ENCODE peak calls at places on chromosomes 12 and 14, in six cellular contexts. I, U, F, A, E and O are unnamed samples.

GRCh38 chr12:54424232-54424631 is 5.2 kb upstream of the ITGA5 start:
- DNase-seq in I (no peak), U (no peak), F (no peak), A (no peak), E (no peak), O (no peak)

GRCh38 chr14:22563987-22564386 is 25.0 kb downstream of the DAD1 start:
- DNase-seq in I (no peak), U (peak), F (no peak), A (no peak), E (no peak), O (no peak)

GRCh38 chr12:104576980-104577925 is 120.5 kb downstream of the CHST11 start:
- DNase-seq in I (no peak), U (no peak), F (peak), A (no peak), E (no peak), O (no peak)

GRCh38 chr12:71551529-71551928 is 111.9 kb downstream of the LGR5 start:
- DNase-seq in I (no peak), U (no peak), F (peak), A (no peak), E (no peak), O (no peak)

GRCh38 chr14:49977126-49977841 is 84.4 kb downstream of the ARF6 start:
- DNase-seq in I (no peak), U (peak), F (no peak), A (no peak), E (no peak), O (no peak)

GRCh38 chr12:19129486-19130223 is at the start of gene PLEKHA5:
- DNase-seq in I (peak), U (peak), F (peak), A (peak), E (peak), O (no peak)

GRCh38 chr14:95327558-95328374 is 8.1 kb upstream of the CLMN start:
- DNase-seq in I (no peak), U (peak), F (no peak), A (no peak), E (no peak), O (peak)

GRCh38 chr14:33839193-33840076 is 111.4 kb downstream of the EGLN3 start:
- DNase-seq in I (peak), U (no peak), F (peak), A (peak), E (peak), O (no peak)

GRCh38 chr12:27280412-27280811 is 36.3 kb downstream of the STK38L start:
- DNase-seq in I (no peak), U (no peak), F (no peak), A (no peak), E (no peak), O (no peak)

GRCh38 chr12:109897029-109897428 is 3.0 kb upstream of the TCHP start:
- DNase-seq in I (no peak), U (no peak), F (no peak), A (no peak), E (no peak), O (no peak)

GRCh38 chr12:14716848-14717444 is 20.5 kb upstream of the GUCY2C start:
- DNase-seq in I (no peak), U (peak), F (peak), A (peak), E (no peak), O (no peak)

GRCh38 chr14:50530358-50530757 is 2.0 kb downstream of the MAP4K5 start:
- DNase-seq in I (no peak), U (no peak), F (peak), A (no peak), E (no peak), O (no peak)

GRCh38 chr12:77220586-77220985 is 155.2 kb upstream of the E2F7 start:
- DNase-seq in I (no peak), U (no peak), F (no peak), A (no peak), E (no peak), O (no peak)

GRCh38 chr14:51472881-51473280 is 178.8 kb upstream of the FRMD6 start:
- DNase-seq in I (no peak), U (no peak), F (no peak), A (no peak), E (no peak), O (no peak)

GRCh38 chr12:101685121-101685520 is 12.3 kb upstream of the CHPT1 start:
- DNase-seq in I (no peak), U (no peak), F (no peak), A (no peak), E (no peak), O (no peak)

GRCh38 chr12:64566882-64567517 is 43.3 kb upstream of the RASSF3 start:
- DNase-seq in I (no peak), U (no peak), F (no peak), A (peak), E (no peak), O (no peak)

GRCh38 chr12:104575442-104575841 is 118.7 kb downstream of the CHST11 start:
- DNase-seq in I (no peak), U (no peak), F (no peak), A (no peak), E (no peak), O (no peak)

GRCh38 chr12:8667280-8667679 is 4.7 kb upstream of the MFAP5 start:
- DNase-seq in I (no peak), U (no peak), F (no peak), A (no peak), E (no peak), O (no peak)

GRCh38 chr12:41293011-41293410 is 104.9 kb downstream of the PDZRN4 start:
- DNase-seq in I (no peak), U (no peak), F (no peak), A (no peak), E (no peak), O (no peak)

GRCh38 chr12:59113831-59114273 is 193.5 kb upstream of the LRIG3 start:
- DNase-seq in I (peak), U (peak), F (peak), A (peak), E (peak), O (no peak)

GRCh38 chr12:121064116-121064515 is 25.1 kb upstream of the OASL start:
- DNase-seq in I (no peak), U (no peak), F (no peak), A (no peak), E (no peak), O (no peak)

GRCh38 chr14:103127356-103127755 is 4.1 kb downstream of the TNFAIP2 start:
- DNase-seq in I (no peak), U (no peak), F (no peak), A (no peak), E (no peak), O (no peak)

GRCh38 chr12:109912790-109913189 is 12.7 kb downstream of the TCHP start:
- DNase-seq in I (no peak), U (no peak), F (no peak), A (no peak), E (no peak), O (no peak)

GRCh38 chr12:128819293-128820144 is 4.2 kb downstream of the SLC15A4 start:
- DNase-seq in I (no peak), U (no peak), F (no peak), A (no peak), E (no peak), O (no peak)

GRCh38 chr12:80282761-80283160 is 161.3 kb upstream of the PTPRQ start:
- DNase-seq in I (no peak), U (no peak), F (peak), A (no peak), E (no peak), O (no peak)

GRCh38 chr12:1115471-1116242 is 124.6 kb downstream of the ERC1 start:
- DNase-seq in I (no peak), U (no peak), F (peak), A (no peak), E (no peak), O (no peak)

GRCh38 chr12:46266382-46266791 is 2.5 kb downstream of the SLC38A1 start:
- DNase-seq in I (peak), U (peak), F (peak), A (no peak), E (peak), O (no peak)

GRCh38 chr14:89654998-89655397 is 238.0 kb upstream of the FOXN3 start:
- DNase-seq in I (no peak), U (no peak), F (no peak), A (no peak), E (no peak), O (no peak)

GRCh38 chr14:75884198-75884611 is 97.6 kb downstream of the TGFB3 start:
- DNase-seq in I (no peak), U (no peak), F (peak), A (no peak), E (no peak), O (no peak)

GRCh38 chr14:23054000-23054811 is 3.1 kb downstream of the CDH24 start:
- DNase-seq in I (no peak), U (no peak), F (no peak), A (no peak), E (no peak), O (no peak)

GRCh38 chr12:65902504-65902903 is 78.2 kb downstream of the HMGA2 start:
- DNase-seq in I (no peak), U (no peak), F (peak), A (no peak), E (no peak), O (no peak)

GRCh38 chr12:65895759-65896656 is 71.7 kb downstream of the HMGA2 start:
- DNase-seq in I (no peak), U (no peak), F (no peak), A (no peak), E (no peak), O (no peak)

GRCh38 chr12:65896743-65897142 is 72.5 kb downstream of the HMGA2 start:
- DNase-seq in I (no peak), U (no peak), F (no peak), A (no peak), E (no peak), O (no peak)

GRCh38 chr12:65900912-65901672 is 76.8 kb downstream of the HMGA2 start:
- DNase-seq in I (no peak), U (no peak), F (no peak), A (no peak), E (no peak), O (no peak)

GRCh38 chr12:65899289-65899688 is 75.0 kb downstream of the HMGA2 start:
- DNase-seq in I (no peak), U (no peak), F (no peak), A (no peak), E (no peak), O (no peak)
- H3K27ac ChIP-seq in I (no peak), U (no peak), F (peak), A (no peak), E (no peak), O (no peak)

GRCh38 chr14:96394047-96394815 is 2.3 kb downstream of the AK7 start:
- DNase-seq in I (no peak), U (no peak), F (no peak), A (no peak), E (no peak), O (no peak)

GRCh38 chr14:96393292-96393691 is 1.4 kb downstream of the AK7 start:
- DNase-seq in I (no peak), U (no peak), F (no peak), A (no peak), E (no peak), O (no peak)

GRCh38 chr14:96390965-96391292 is 999 bp upstream of the AK7 start:
- DNase-seq in I (no peak), U (no peak), F (no peak), A (no peak), E (no peak), O (no peak)

DNA sequence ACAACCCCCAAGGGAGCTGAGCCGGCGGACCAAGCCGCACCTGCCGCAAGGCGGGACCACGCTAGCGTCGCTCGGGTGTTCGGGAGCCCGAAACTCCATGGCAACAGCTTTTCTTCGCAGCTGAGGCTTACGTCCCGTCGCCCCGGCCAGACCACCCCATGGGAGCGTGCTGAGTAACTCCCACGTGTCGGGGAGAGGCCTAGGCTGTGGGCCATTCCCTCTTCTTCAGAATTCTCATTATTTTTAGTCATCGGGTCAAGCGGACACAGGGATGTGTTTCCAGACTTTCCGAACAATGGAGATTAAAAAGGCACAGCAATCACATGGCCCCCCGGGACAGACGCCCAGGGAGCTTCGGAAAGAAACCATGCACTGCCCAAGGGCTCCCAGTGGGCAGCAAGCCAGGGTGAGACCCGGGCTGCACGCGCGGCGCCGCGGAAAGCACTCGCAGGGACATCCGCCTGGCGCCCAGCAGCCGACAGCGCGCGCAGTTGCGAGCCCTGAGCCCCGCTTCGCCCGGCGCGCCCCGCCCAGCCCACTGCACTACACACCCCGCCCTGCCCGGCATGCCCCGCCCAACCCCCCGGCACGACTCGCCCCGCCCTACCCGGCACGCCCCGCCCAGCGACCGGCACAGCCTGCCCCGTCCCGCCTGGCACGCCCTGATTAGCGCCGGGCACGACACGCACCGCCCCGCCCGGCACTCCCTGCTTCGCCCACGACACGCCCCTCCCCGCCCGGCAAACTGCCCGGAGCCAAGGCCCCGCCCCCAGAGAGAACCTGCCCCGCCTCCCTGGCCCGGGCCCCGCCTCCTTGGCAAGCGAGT is 422 bp upstream of the AK7 start:
- DNase-seq in I (peak), U (peak), F (peak), A (peak), E (peak), O (peak)
- TF ChIP-seq POLR2A in I (no peak), U (peak), F (peak), A (no peak), E (no peak), O (no peak)

DNA sequence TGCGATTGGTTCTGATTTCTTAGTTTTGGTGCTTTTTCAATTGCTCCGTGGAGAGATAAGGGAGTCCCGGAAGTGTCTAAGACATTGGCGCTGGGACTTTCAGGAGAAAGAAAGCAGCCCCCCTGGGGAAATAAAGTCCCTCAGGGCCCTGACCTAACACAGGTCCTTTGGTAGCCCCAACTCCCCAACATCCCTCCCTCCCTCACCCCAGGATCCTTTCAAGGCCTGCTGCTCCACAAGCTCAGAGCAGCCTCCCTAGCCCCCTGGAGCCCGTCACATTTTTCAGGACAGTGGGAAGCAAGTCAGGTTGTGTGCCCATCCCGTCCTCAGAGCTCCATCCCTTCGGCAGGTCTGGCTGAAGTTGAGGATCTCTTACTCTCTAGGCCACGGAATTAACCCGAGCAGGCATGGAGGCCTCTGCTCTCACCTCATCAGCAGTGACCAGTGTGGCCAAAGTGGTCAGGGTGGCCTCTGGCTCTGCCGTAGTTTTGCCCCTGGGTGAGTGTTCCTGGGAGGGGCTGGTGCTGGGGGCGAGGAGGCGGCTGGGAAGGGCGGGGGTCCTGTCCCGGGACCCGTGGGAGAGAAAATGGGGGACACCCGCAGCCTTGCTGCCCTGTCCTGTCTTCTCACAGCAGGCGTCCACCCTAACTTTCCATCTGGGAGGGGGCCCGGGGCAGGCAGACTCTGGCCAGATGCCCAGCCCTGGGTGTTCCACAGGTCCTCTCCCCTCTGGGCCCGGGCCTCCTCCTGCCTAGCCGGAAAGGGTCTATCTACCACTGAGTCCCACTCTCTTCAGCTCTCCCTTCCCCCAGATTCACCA is 950 bp downstream of the IFI27 start:
- DNase-seq in I (no peak), U (no peak), F (no peak), A (no peak), E (no peak), O (no peak)
- H3K27ac ChIP-seq in I (peak), U (peak), F (no peak), A (peak), E (peak), O (peak)

DNA sequence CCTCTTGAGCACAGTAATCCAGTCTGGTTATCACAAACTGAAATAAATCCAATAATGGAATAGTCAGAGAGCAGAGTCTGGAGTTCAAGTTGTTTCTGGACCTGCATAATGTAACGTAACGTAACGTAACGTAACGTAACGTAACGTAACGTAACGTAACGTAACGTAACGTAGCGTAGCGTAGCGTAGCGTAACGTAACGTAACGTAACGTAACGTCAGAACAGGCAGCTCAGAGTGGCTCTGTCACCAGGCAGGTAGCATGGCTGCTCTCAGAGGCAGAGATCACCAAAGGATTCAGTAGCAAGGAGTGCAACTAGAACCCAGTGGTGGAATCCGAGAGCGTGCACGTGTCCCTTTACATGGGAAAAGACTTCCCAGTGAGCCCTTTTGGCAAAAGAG is 85.7 kb upstream of the USP44 start:
- DNase-seq in I (no peak), U (no peak), F (no peak), A (no peak), E (no peak), O (no peak)
- TF ChIP-seq POLR2A in I (no peak), U (no peak), F (no peak), A (no peak), E (no peak), O (no peak)

DNA sequence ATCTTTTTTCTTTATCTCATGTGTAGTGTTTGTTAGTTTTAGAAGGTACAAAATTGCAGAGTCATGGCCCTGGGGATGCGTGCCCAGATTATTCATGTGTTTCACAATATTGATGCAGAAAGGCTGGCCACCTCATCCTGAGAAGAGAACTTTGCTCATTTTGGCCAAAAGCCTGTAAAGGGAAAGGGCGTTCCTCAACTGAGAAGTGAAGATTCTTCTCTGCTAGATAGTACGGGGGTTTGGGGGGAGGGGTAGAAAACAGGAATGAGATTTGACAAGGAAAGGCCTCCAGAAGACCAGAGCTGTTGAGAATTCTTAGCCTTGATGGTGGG is 1.7 kb downstream of the MGST1 start:
- DNase-seq in I (peak), U (no peak), F (peak), A (peak), E (peak), O (no peak)
- H3K27ac ChIP-seq in I (no peak), U (peak), F (peak), A (peak), E (peak), O (peak)

GRCh38 chr12:47732504-47732903 is 7.2 kb upstream of the ENDOU start:
- DNase-seq in I (no peak), U (no peak), F (no peak), A (no peak), E (no peak), O (no peak)
- TF ChIP-seq POLR2A in I (no peak), U (no peak), F (no peak), A (no peak), E (no peak), O (no peak)